ENCODE peak calls at places on chromosomes 7 and 10, in eight cellular contexts. E is fibroblast of lung, C is astrocyte, P is HCT116, Z is GM23248, S is hepatocyte, H is OCI-LY7, F is osteoblast. N is an unnamed sample. For H3K79me2, the result is how much of the 10 kb centered on the place peaks cover.

GRCh38 chr10:124041684-124042445 is 51.5 kb downstream of the CHST15 start:
- DNase-seq in E (peak), C (no peak), P (no peak), Z (peak), S (no peak), H (no peak), F (peak), N (peak)

GRCh38 chr7:134649231-134649775 is 2.6 kb downstream of the BPGM start:
- DNase-seq in E (peak), C (no peak), P (no peak), Z (peak), S (no peak), H (peak), F (no peak), N (no peak)

GRCh38 chr7:105719919-105720318 is 138.6 kb upstream of the EFCAB10 start:
- DNase-seq in E (no peak), C (no peak), P (no peak), Z (no peak), S (no peak), H (no peak), F (no peak), N (no peak)

GRCh38 chr7:140638311-140638791 is 2.3 kb downstream of the DENND2A start:
- DNase-seq in E (peak), C (peak), P (no peak), Z (peak), S (peak), H (no peak), F (peak), N (no peak)

GRCh38 chr10:3527144-3527543 is 257.9 kb downstream of the KLF6 start:
- DNase-seq in E (peak), C (peak), P (no peak), Z (peak), S (no peak), H (no peak), F (peak), N (no peak)

GRCh38 chr10:16927536-16927935 is 110.3 kb upstream of the RSU1 start:
- DNase-seq in E (no peak), C (no peak), P (no peak), Z (no peak), S (no peak), H (no peak), F (peak), N (no peak)

GRCh38 chr10:45505336-45505735 is 131.3 kb downstream of the ALOX5 start:
- DNase-seq in E (no peak), C (no peak), P (no peak), Z (no peak), S (no peak), H (no peak), F (no peak), N (no peak)

GRCh38 chr7:116417593-116418345 is 81.8 kb upstream of the CAV2 start:
- DNase-seq in E (peak), C (no peak), P (no peak), Z (no peak), S (no peak), H (no peak), F (peak), N (peak)

GRCh38 chr7:38398725-38399321 is 125.4 kb upstream of the TARP start:
- DNase-seq in E (peak), C (peak), P (peak), Z (peak), S (peak), H (peak), F (peak), N (peak)

DNA sequence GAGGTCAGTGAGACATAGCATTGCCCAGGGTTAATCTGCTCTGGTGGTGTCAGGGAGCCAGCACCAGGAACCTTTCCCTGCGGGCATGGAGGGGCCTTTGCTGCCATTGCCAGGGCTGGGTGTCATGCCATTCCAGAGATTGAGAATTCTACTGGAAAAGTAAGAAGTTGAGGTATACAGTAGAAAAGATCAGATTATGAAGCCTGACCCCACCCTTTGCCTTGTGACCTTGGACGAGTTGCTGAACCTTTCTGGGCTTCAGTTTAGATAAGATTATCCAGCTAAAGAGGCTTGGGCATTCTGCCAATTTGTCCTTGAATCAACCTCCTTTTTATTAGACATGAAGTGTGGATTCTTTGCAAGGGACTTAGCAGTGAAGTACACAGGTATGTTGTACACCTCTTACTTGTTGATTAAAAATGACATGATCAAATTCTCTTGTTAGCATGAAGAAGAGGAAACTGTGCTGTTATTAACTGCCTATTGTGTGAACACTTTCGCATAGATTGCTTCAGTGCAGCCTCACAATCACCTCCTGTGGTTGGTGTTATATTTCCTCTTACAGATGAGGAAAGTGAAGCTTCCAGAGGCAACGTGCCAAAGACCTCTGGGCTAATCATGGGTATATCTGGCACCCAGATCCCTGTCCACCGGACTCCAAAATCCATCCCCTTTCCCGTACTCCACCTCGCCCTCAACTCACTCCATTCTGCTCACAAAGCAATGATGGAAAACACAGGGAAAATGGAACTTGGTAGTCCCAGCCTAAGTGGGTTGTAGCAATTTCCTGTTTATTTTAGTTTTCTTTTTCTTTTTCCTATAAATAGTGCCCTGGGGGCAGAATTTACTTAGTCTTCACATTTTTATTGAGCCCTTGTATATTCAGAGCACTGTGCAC is 151.3 kb downstream of the CAMK1D start:
- DNase-seq in E (no peak), C (no peak), P (no peak), Z (no peak), S (peak), H (no peak), F (no peak), N (no peak)
- H3K79me2 ChIP-seq in E (under half), C (under half), P (under half), Z (under half), S (under half), H (under half), F (under half), N (under half)

GRCh38 chr7:149497467-149498261 is at the start of gene ZNF746:
- DNase-seq in E (peak), C (peak), P (peak), Z (peak), S (peak), H (peak), F (peak), N (peak)

GRCh38 chr7:149500201-149500600 is 2.6 kb upstream of the ZNF746 start:
- DNase-seq in E (no peak), C (no peak), P (no peak), Z (no peak), S (no peak), H (no peak), F (peak), N (no peak)

GRCh38 chr7:149496642-149497391 is 792 bp downstream of the ZNF746 start:
- DNase-seq in E (peak), C (peak), P (no peak), Z (peak), S (peak), H (peak), F (peak), N (peak)

GRCh38 chr7:149501651-149502050 is 4.0 kb upstream of the ZNF746 start:
- DNase-seq in E (no peak), C (no peak), P (no peak), Z (no peak), S (no peak), H (no peak), F (no peak), N (no peak)

DNA sequence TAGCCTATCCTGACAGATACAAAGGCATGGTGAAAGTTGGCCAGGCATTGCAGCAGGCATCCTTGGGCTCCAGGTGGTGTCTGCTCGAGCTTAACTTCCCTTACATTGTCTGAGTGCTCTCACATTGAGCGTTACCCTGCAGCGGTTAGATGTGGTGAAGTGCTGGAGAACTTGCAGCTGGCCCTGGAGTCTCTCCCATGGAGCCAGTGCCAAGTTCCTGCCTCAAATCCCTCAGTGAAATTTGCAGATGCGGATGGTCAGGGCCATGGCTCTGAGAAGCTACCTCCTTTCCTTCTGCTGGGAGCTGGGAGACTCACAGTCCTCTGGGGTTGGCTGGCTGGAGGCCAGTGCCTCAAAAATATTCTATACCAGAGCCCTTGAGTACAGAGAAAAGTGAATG is 3.3 kb upstream of the ZNF746 start:
- DNase-seq in E (no peak), C (no peak), P (no peak), Z (no peak), S (no peak), H (no peak), F (peak), N (no peak)
- H3K4me3 ChIP-seq in E (no peak), C (no peak), P (no peak), Z (no peak), S (no peak), H (no peak), F (no peak), N (no peak)

GRCh38 chr7:5320391-5320790 is 37.6 kb downstream of the SLC29A4 start:
- DNase-seq in E (no peak), C (no peak), P (no peak), Z (no peak), S (no peak), H (no peak), F (peak), N (no peak)

GRCh38 chr7:5330288-5330687 is 47.5 kb downstream of the SLC29A4 start:
- DNase-seq in E (no peak), C (no peak), P (no peak), Z (no peak), S (no peak), H (no peak), F (peak), N (no peak)

GRCh38 chr7:5320802-5321396 is 38.2 kb downstream of the SLC29A4 start:
- DNase-seq in E (no peak), C (no peak), P (no peak), Z (no peak), S (no peak), H (no peak), F (peak), N (no peak)

GRCh38 chr7:5322621-5323410 is 40.1 kb downstream of the SLC29A4 start:
- DNase-seq in E (no peak), C (no peak), P (no peak), Z (no peak), S (no peak), H (no peak), F (peak), N (no peak)

DNA sequence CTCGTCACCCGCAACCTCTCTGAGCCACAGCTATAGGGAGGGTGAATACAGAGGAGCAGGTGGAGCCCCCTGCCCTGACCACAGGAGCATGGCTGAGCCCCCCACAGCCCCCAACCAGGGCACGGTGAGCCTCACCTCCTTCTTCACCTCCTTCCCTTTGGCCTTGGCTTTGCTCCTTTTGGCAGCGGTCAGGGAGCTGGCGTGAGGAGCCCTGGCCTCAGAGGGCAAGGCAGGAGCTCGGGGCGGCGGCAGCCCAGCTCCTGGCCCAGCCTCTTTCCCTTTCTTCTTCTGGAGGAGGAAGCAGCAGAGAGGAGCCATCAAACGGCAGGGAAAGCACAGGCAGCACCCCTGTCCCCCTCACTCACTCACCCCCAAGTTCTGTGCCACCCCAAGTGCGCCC is 42.2 kb downstream of the SLC29A4 start:
- DNase-seq in E (no peak), C (no peak), P (no peak), Z (no peak), S (no peak), H (no peak), F (peak), N (no peak)
- H3K79me2 ChIP-seq in E (under half), C (under half), P (under half), Z (under half), S (under half), H (under half), F (under half), N (under half)

DNA sequence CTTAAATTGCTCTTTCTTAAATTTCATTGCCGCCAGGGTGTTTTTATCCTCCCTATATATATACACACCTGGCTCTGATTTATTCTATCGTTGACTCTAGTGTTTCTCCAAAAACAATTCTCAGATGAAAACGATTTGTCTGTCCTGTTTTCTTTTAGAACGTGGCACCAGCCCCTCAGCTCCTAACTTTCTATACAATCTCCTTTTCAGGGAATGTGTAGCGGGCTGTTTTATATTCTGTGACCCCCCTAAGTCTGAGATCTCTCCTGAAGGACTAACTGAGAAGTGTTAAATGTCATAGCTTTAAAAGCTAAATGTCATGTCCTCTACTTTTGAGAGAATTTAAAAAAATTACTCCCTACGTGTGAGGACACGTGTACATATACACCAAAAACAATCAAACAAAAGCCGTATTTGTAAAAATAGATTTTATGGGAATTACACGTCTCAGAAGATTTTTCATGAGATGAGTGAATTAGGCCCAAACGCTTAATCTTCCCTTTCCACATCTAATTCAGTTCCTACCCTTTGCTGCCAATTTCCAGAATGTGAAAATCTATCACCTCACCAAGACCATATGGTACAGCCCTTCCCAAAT is 791 bp upstream of the CTTNBP2 start:
- DNase-seq in E (no peak), C (no peak), P (no peak), Z (no peak), S (no peak), H (no peak), F (no peak), N (no peak)
- H3K4me3 ChIP-seq in E (peak), C (peak), P (peak), Z (peak), S (peak), H (no peak), F (peak), N (peak)

GRCh38 chr7:4776160-4776623 is 769 bp downstream of the AP5Z1 start:
- DNase-seq in E (no peak), C (peak), P (no peak), Z (peak), S (no peak), H (no peak), F (no peak), N (peak)

GRCh38 chr7:4774007-4774406 is 1.4 kb upstream of the AP5Z1 start:
- DNase-seq in E (no peak), C (no peak), P (no peak), Z (no peak), S (no peak), H (no peak), F (no peak), N (no peak)

GRCh38 chr7:4772306-4772705 is 3.1 kb upstream of the AP5Z1 start:
- DNase-seq in E (no peak), C (no peak), P (no peak), Z (no peak), S (no peak), H (no peak), F (no peak), N (no peak)

GRCh38 chr7:4774804-4775280 is 581 bp upstream of the AP5Z1 start:
- DNase-seq in E (peak), C (peak), P (peak), Z (peak), S (peak), H (no peak), F (peak), N (peak)

DNA sequence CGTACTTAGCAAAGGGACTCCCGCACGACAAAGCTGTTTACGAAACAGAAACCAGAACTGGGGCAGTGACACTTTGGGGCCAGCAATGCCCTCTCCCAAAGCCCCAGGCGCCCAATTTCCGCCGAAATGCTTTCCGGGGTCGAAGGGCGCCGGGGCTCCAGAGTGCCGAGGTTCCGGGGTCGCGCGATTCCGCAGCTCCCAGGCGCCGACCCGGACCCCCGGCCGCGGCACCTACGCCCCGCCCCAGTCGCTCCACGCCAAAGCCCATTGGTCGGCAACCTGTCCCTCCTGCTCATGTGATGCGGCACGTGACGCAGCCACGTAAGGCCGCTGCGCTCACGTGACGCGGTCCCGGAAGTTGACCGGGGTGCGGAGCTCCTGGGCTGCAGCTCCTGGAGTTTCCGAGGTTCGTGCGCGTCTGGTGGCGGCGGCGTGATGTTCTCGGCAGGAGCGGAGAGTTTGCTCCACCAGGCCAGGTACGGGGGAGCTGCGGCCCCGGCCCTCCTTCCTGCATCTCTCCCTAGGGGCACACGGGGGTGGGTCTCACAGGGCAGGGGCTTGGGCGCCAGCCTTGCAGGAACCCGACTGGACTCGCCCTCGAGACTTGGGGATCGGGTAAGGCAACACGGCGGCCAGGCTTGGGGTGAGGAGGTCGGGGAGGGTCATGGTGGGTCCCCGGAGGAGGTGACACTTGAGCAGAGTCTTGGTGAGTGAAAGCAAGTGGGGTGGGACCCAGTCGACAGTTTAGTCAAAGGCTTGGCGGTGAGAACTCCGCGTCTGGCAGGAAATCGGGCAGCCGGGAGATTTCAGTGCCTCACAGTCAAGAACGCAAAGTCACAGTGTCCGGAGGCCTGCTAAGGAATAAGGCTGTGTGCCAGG is at the start of gene AP5Z1:
- DNase-seq in E (peak), C (peak), P (peak), Z (peak), S (peak), H (peak), F (peak), N (peak)
- H3K79me2 ChIP-seq in E (under half), C (under half), P (under half), Z (half or more), S (under half), H (under half), F (under half), N (under half)

DNA sequence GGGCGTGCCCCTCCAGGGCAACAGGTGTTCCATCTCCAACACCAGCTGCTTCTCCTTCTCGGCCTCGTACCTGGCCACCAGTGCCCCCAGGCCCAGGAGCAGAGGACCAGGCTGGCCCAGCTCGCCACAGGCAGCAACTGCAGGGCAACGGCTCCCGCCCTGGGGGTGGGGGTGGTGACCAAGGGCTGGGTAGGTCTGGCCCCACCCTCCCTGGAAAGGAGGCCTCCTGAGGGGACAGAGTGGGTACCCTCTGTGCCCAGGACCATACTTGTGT is 22.1 kb upstream of the DRGX start:
- DNase-seq in E (no peak), C (no peak), P (no peak), Z (no peak), S (no peak), H (no peak), F (no peak), N (no peak)
- H3K4me3 ChIP-seq in E (no peak), C (no peak), P (no peak), Z (no peak), S (no peak), H (no peak), F (no peak), N (no peak)

GRCh38 chr10:99913831-99914235 is 95.9 kb downstream of the DNMBP start:
- DNase-seq in E (peak), C (peak), P (no peak), Z (no peak), S (peak), H (no peak), F (no peak), N (no peak)

GRCh38 chr10:99914236-99914635 is 95.5 kb downstream of the DNMBP start:
- DNase-seq in E (no peak), C (no peak), P (no peak), Z (no peak), S (no peak), H (no peak), F (no peak), N (no peak)

GRCh38 chr10:99917963-99918825 is 91.6 kb downstream of the DNMBP start:
- DNase-seq in E (peak), C (peak), P (no peak), Z (peak), S (peak), H (no peak), F (no peak), N (peak)

GRCh38 chr10:99916776-99917175 is 93.0 kb downstream of the DNMBP start:
- DNase-seq in E (no peak), C (no peak), P (no peak), Z (no peak), S (no peak), H (no peak), F (no peak), N (no peak)

DNA sequence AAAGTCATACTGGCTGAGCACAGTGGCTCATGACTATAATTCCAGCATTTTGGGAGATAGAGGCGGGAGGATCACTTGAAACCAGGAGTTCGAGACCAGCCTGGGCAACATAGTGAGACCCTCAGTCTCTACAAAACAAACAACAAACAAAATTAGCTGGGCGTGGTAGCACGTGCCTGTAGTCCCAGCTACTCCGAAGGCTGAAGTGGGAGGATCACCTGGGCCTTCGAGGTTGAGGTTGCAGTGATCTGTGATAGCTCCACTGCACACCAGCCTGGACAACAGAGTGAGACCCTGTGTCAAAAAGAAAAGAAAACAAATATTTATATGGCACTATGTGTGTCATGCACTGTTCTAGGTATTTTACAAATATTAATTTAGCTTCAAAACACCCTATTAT is 94.3 kb downstream of the DNMBP start:
- DNase-seq in E (no peak), C (no peak), P (no peak), Z (no peak), S (no peak), H (no peak), F (no peak), N (no peak)
- H3K79me2 ChIP-seq in E (under half), C (half or more), P (half or more), Z (half or more), S (half or more), H (under half), F (half or more), N (half or more)

N was measured in mammary epithelial cell.